ENCODE peak calls at places on chromosome 15, in five cellular contexts. One of them, this sample, is unnamed.

GRCh38 chr15:29262738-29263137 is 6.9 kb downstream of the NSMCE3 start:
- DNase-seq in activated CD4-positive, alpha-beta memory T cell treated with anti-CD3 and anti-CD28 coated beads, Interleukin-2, amount 10 ng/mL, durations not matched to agents 7 days and 5 days: no peak
- DNase-seq in T-helper 17 cell: no peak
- DNase-seq in activated CD4-positive, alpha-beta T cell treated with anti-CD3 and anti-CD28 coated beads for 4 hours: no peak
- DNase-seq in GM19239: no peak
- DNase-seq in this sample: no peak

GRCh38 chr15:68620721-68621528 is 42.1 kb downstream of the CORO2B start:
- DNase-seq in activated CD4-positive, alpha-beta memory T cell treated with anti-CD3 and anti-CD28 coated beads, Interleukin-2, amount 10 ng/mL, durations not matched to agents 7 days and 5 days: no peak
- DNase-seq in activated CD4-positive, alpha-beta T cell treated with anti-CD3 and anti-CD28 coated beads for 4 hours: no peak
- DNase-seq in GM19239: no peak
- DNase-seq in T-helper 17 cell: no peak
- DNase-seq in this sample: no peak

GRCh38 chr15:26073430-26074333 is 210.6 kb upstream of the ATP10A start:
- DNase-seq in activated CD4-positive, alpha-beta T cell treated with anti-CD3 and anti-CD28 coated beads for 4 hours: no peak
- DNase-seq in activated CD4-positive, alpha-beta memory T cell treated with anti-CD3 and anti-CD28 coated beads, Interleukin-2, amount 10 ng/mL, durations not matched to agents 7 days and 5 days: no peak
- DNase-seq in GM19239: no peak
- DNase-seq in T-helper 17 cell: no peak
- DNase-seq in this sample: no peak

GRCh38 chr15:78006567-78007205 is 70.8 kb downstream of the TBC1D2B start:
- DNase-seq in activated CD4-positive, alpha-beta memory T cell treated with anti-CD3 and anti-CD28 coated beads, Interleukin-2, amount 10 ng/mL, durations not matched to agents 7 days and 5 days: no peak
- DNase-seq in GM19239: no peak
- DNase-seq in activated CD4-positive, alpha-beta T cell treated with anti-CD3 and anti-CD28 coated beads for 4 hours: no peak
- DNase-seq in T-helper 17 cell: no peak
- DNase-seq in this sample: no peak

GRCh38 chr15:81284256-81285031 is 39.5 kb downstream of the STARD5 start:
- DNase-seq in GM19239: no peak
- DNase-seq in activated CD4-positive, alpha-beta T cell treated with anti-CD3 and anti-CD28 coated beads for 4 hours: no peak
- DNase-seq in T-helper 17 cell: no peak
- DNase-seq in activated CD4-positive, alpha-beta memory T cell treated with anti-CD3 and anti-CD28 coated beads, Interleukin-2, amount 10 ng/mL, durations not matched to agents 7 days and 5 days: no peak
- DNase-seq in this sample: no peak

GRCh38 chr15:66772967-66773873 is 71.2 kb downstream of the SMAD6 start:
- DNase-seq in activated CD4-positive, alpha-beta memory T cell treated with anti-CD3 and anti-CD28 coated beads, Interleukin-2, amount 10 ng/mL, durations not matched to agents 7 days and 5 days: no peak
- DNase-seq in GM19239: no peak
- DNase-seq in activated CD4-positive, alpha-beta T cell treated with anti-CD3 and anti-CD28 coated beads for 4 hours: no peak
- DNase-seq in T-helper 17 cell: no peak
- DNase-seq in this sample: no peak

GRCh38 chr15:40928975-40929729 is at the start of gene DLL4:
- DNase-seq in T-helper 17 cell: no peak
- DNase-seq in GM19239: no peak
- DNase-seq in activated CD4-positive, alpha-beta T cell treated with anti-CD3 and anti-CD28 coated beads for 4 hours: peak
- DNase-seq in activated CD4-positive, alpha-beta memory T cell treated with anti-CD3 and anti-CD28 coated beads, Interleukin-2, amount 10 ng/mL, durations not matched to agents 7 days and 5 days: peak
- DNase-seq in this sample: peak

GRCh38 chr15:34609658-34610057 is 26.2 kb upstream of the GOLGA8B start:
- DNase-seq in T-helper 17 cell: no peak
- DNase-seq in activated CD4-positive, alpha-beta T cell treated with anti-CD3 and anti-CD28 coated beads for 4 hours: no peak
- DNase-seq in activated CD4-positive, alpha-beta memory T cell treated with anti-CD3 and anti-CD28 coated beads, Interleukin-2, amount 10 ng/mL, durations not matched to agents 7 days and 5 days: no peak
- DNase-seq in GM19239: no peak
- DNase-seq in this sample: no peak

GRCh38 chr15:68852466-68852865 is 31.8 kb upstream of the ANP32A start:
- DNase-seq in activated CD4-positive, alpha-beta memory T cell treated with anti-CD3 and anti-CD28 coated beads, Interleukin-2, amount 10 ng/mL, durations not matched to agents 7 days and 5 days: no peak
- DNase-seq in T-helper 17 cell: no peak
- DNase-seq in activated CD4-positive, alpha-beta T cell treated with anti-CD3 and anti-CD28 coated beads for 4 hours: no peak
- DNase-seq in GM19239: no peak
- DNase-seq in this sample: no peak

GRCh38 chr15:74869726-74870407 is 3.3 kb downstream of the SCAMP2 start:
- DNase-seq in activated CD4-positive, alpha-beta memory T cell treated with anti-CD3 and anti-CD28 coated beads, Interleukin-2, amount 10 ng/mL, durations not matched to agents 7 days and 5 days: peak
- DNase-seq in activated CD4-positive, alpha-beta T cell treated with anti-CD3 and anti-CD28 coated beads for 4 hours: no peak
- DNase-seq in T-helper 17 cell: no peak
- DNase-seq in GM19239: peak
- DNase-seq in this sample: peak

GRCh38 chr15:80203361-80203885 is 48.6 kb downstream of the CTXND1 start:
- DNase-seq in activated CD4-positive, alpha-beta memory T cell treated with anti-CD3 and anti-CD28 coated beads, Interleukin-2, amount 10 ng/mL, durations not matched to agents 7 days and 5 days: no peak
- DNase-seq in activated CD4-positive, alpha-beta T cell treated with anti-CD3 and anti-CD28 coated beads for 4 hours: no peak
- DNase-seq in GM19239: no peak
- DNase-seq in T-helper 17 cell: no peak
- DNase-seq in this sample: no peak

GRCh38 chr15:44720460-44721185 is 9.3 kb downstream of the B2M start:
- DNase-seq in activated CD4-positive, alpha-beta T cell treated with anti-CD3 and anti-CD28 coated beads for 4 hours: no peak
- DNase-seq in GM19239: no peak
- DNase-seq in activated CD4-positive, alpha-beta memory T cell treated with anti-CD3 and anti-CD28 coated beads, Interleukin-2, amount 10 ng/mL, durations not matched to agents 7 days and 5 days: peak
- DNase-seq in T-helper 17 cell: no peak
- DNase-seq in this sample: peak

GRCh38 chr15:76930831-76931396 is 635 bp upstream of the RCN2 start:
- DNase-seq in activated CD4-positive, alpha-beta memory T cell treated with anti-CD3 and anti-CD28 coated beads, Interleukin-2, amount 10 ng/mL, durations not matched to agents 7 days and 5 days: no peak
- DNase-seq in T-helper 17 cell: no peak
- DNase-seq in activated CD4-positive, alpha-beta T cell treated with anti-CD3 and anti-CD28 coated beads for 4 hours: no peak
- DNase-seq in GM19239: no peak
- DNase-seq in this sample: no peak

GRCh38 chr15:39232512-39232911 is 348.4 kb upstream of the THBS1 start:
- DNase-seq in activated CD4-positive, alpha-beta T cell treated with anti-CD3 and anti-CD28 coated beads for 4 hours: no peak
- DNase-seq in activated CD4-positive, alpha-beta memory T cell treated with anti-CD3 and anti-CD28 coated beads, Interleukin-2, amount 10 ng/mL, durations not matched to agents 7 days and 5 days: no peak
- DNase-seq in GM19239: no peak
- DNase-seq in T-helper 17 cell: no peak
- DNase-seq in this sample: peak

GRCh38 chr15:78308422-78309021 is 9.1 kb upstream of the SKIC8 start:
- DNase-seq in activated CD4-positive, alpha-beta memory T cell treated with anti-CD3 and anti-CD28 coated beads, Interleukin-2, amount 10 ng/mL, durations not matched to agents 7 days and 5 days: peak
- DNase-seq in GM19239: peak
- DNase-seq in T-helper 17 cell: peak
- DNase-seq in activated CD4-positive, alpha-beta T cell treated with anti-CD3 and anti-CD28 coated beads for 4 hours: peak
- DNase-seq in this sample: peak

GRCh38 chr15:57769266-57769665 is 62.8 kb downstream of the POLR2M start:
- DNase-seq in activated CD4-positive, alpha-beta memory T cell treated with anti-CD3 and anti-CD28 coated beads, Interleukin-2, amount 10 ng/mL, durations not matched to agents 7 days and 5 days: no peak
- DNase-seq in T-helper 17 cell: no peak
- DNase-seq in GM19239: no peak
- DNase-seq in activated CD4-positive, alpha-beta T cell treated with anti-CD3 and anti-CD28 coated beads for 4 hours: no peak
- DNase-seq in this sample: peak

GRCh38 chr15:65841121-65841930 is 28.0 kb upstream of the RAB11A start:
- DNase-seq in T-helper 17 cell: no peak
- DNase-seq in activated CD4-positive, alpha-beta memory T cell treated with anti-CD3 and anti-CD28 coated beads, Interleukin-2, amount 10 ng/mL, durations not matched to agents 7 days and 5 days: no peak
- DNase-seq in activated CD4-positive, alpha-beta T cell treated with anti-CD3 and anti-CD28 coated beads for 4 hours: no peak
- DNase-seq in GM19239: no peak
- DNase-seq in this sample: peak

GRCh38 chr15:57218826-57219576 is 157.3 kb upstream of the CGNL1 start:
- DNase-seq in activated CD4-positive, alpha-beta memory T cell treated with anti-CD3 and anti-CD28 coated beads, Interleukin-2, amount 10 ng/mL, durations not matched to agents 7 days and 5 days: no peak
- DNase-seq in T-helper 17 cell: no peak
- DNase-seq in GM19239: no peak
- DNase-seq in activated CD4-positive, alpha-beta T cell treated with anti-CD3 and anti-CD28 coated beads for 4 hours: no peak
- DNase-seq in this sample: no peak